ENCODE peak calls at places on chromosomes 12 and 14, in four cellular contexts. One of them, this sample, is unnamed.

GRCh38 chr14:62118871-62119270 is 356.7 kb downstream of the SNAPC1 start:
- DNase-seq in neural progenitor cell: no peak
- DNase-seq in NCI-H1105: no peak
- DNase-seq in A549: no peak
- DNase-seq in this sample: no peak

GRCh38 chr14:37565550-37565949 is 29.5 kb downstream of the FOXA1 start:
- DNase-seq in neural progenitor cell: peak
- DNase-seq in NCI-H1105: no peak
- DNase-seq in A549: no peak
- DNase-seq in this sample: no peak

GRCh38 chr12:116797885-116798284 is 59.8 kb downstream of the RNFT2 start:
- DNase-seq in neural progenitor cell: no peak
- DNase-seq in NCI-H1105: no peak
- DNase-seq in A549: no peak
- DNase-seq in this sample: no peak

GRCh38 chr12:49578471-49579112 is 10.7 kb upstream of the MCRS1 start:
- DNase-seq in neural progenitor cell: peak
- DNase-seq in NCI-H1105: no peak
- DNase-seq in A549: no peak
- DNase-seq in this sample: no peak

GRCh38 chr14:36579573-36580140 is 2.8 kb downstream of the NKX2-8 start:
- DNase-seq in neural progenitor cell: peak
- DNase-seq in NCI-H1105: no peak
- DNase-seq in A549: no peak
- DNase-seq in this sample: no peak

GRCh38 chr14:99509871-99510555 is 28.8 kb downstream of the CCNK start:
- DNase-seq in neural progenitor cell: no peak
- DNase-seq in NCI-H1105: no peak
- DNase-seq in A549: no peak
- DNase-seq in this sample: no peak

GRCh38 chr12:18224745-18225144 is 36.6 kb upstream of the PIK3C2G start:
- DNase-seq in neural progenitor cell: peak
- DNase-seq in NCI-H1105: peak
- DNase-seq in A549: peak
- DNase-seq in this sample: no peak

GRCh38 chr12:11664101-11664500 is 14.6 kb downstream of the ETV6 start:
- DNase-seq in neural progenitor cell: no peak
- DNase-seq in NCI-H1105: no peak
- DNase-seq in A549: no peak
- DNase-seq in this sample: no peak

GRCh38 chr12:71183846-71184245 is 26.0 kb upstream of the TSPAN8 start:
- DNase-seq in neural progenitor cell: no peak
- DNase-seq in NCI-H1105: no peak
- DNase-seq in A549: no peak
- DNase-seq in this sample: no peak

GRCh38 chr12:50659690-50660424 is 104.0 kb upstream of the ATF1 start:
- DNase-seq in neural progenitor cell: no peak
- DNase-seq in NCI-H1105: no peak
- DNase-seq in A549: no peak
- DNase-seq in this sample: no peak

GRCh38 chr12:119115296-119115905 is 63.3 kb upstream of the HSPB8 start:
- DNase-seq in neural progenitor cell: peak
- DNase-seq in NCI-H1105: peak
- DNase-seq in A549: peak
- DNase-seq in this sample: no peak

GRCh38 chr12:11814362-11814761 is 164.9 kb downstream of the ETV6 start:
- DNase-seq in neural progenitor cell: no peak
- DNase-seq in NCI-H1105: no peak
- DNase-seq in A549: no peak
- DNase-seq in this sample: peak

GRCh38 chr12:30046376-30046775 is 262.6 kb upstream of the TMTC1 start:
- DNase-seq in neural progenitor cell: no peak
- DNase-seq in NCI-H1105: no peak
- DNase-seq in A549: no peak
- DNase-seq in this sample: no peak

GRCh38 chr12:121819212-121819949 is 15.6 kb downstream of the SETD1B start:
- DNase-seq in neural progenitor cell: no peak
- DNase-seq in NCI-H1105: no peak
- DNase-seq in A549: no peak
- DNase-seq in this sample: no peak

GRCh38 chr12:121709478-121709890 is 3.1 kb upstream of the TMEM120B start:
- DNase-seq in neural progenitor cell: no peak
- DNase-seq in NCI-H1105: no peak
- DNase-seq in A549: no peak
- DNase-seq in this sample: peak

GRCh38 chr12:65415826-65416225 is 137.3 kb downstream of the MSRB3 start:
- DNase-seq in neural progenitor cell: no peak
- DNase-seq in NCI-H1105: no peak
- DNase-seq in A549: no peak
- DNase-seq in this sample: no peak

GRCh38 chr14:103654619-103655018 is 25.6 kb downstream of the KLC1 start:
- DNase-seq in neural progenitor cell: no peak
- DNase-seq in NCI-H1105: no peak
- DNase-seq in A549: no peak
- DNase-seq in this sample: no peak

GRCh38 chr12:52992699-52993557 is 13.3 kb upstream of the EIF4B start:
- DNase-seq in neural progenitor cell: no peak
- DNase-seq in NCI-H1105: no peak
- DNase-seq in A549: peak
- DNase-seq in this sample: no peak

GRCh38 chr12:27076930-27077329 is 5.4 kb downstream of the C12orf71 start:
- DNase-seq in neural progenitor cell: no peak
- DNase-seq in NCI-H1105: no peak
- DNase-seq in A549: no peak
- DNase-seq in this sample: no peak

GRCh38 chr12:104549820-104550480 is 93.2 kb downstream of the CHST11 start:
- DNase-seq in neural progenitor cell: no peak
- DNase-seq in NCI-H1105: no peak
- DNase-seq in A549: peak
- DNase-seq in this sample: peak

GRCh38 chr12:24759155-24759554 is 189.7 kb downstream of the BCAT1 start:
- DNase-seq in neural progenitor cell: no peak
- DNase-seq in NCI-H1105: no peak
- DNase-seq in A549: no peak
- DNase-seq in this sample: no peak

GRCh38 chr12:6927379-6927991 is at the start of gene ATN1:
- DNase-seq in neural progenitor cell: peak
- DNase-seq in NCI-H1105: peak
- DNase-seq in A549: peak
- DNase-seq in this sample: no peak

GRCh38 chr12:25386823-25387134 is 136.1 kb upstream of the KRAS start:
- DNase-seq in neural progenitor cell: no peak
- DNase-seq in NCI-H1105: no peak
- DNase-seq in A549: peak
- DNase-seq in this sample: no peak

GRCh38 chr14:101812071-101812470 is 50.6 kb downstream of the PPP2R5C start:
- DNase-seq in neural progenitor cell: no peak
- DNase-seq in NCI-H1105: no peak
- DNase-seq in A549: no peak
- DNase-seq in this sample: no peak

GRCh38 chr14:101241807-101242278 is 319.5 kb upstream of the DIO3 start:
- DNase-seq in neural progenitor cell: no peak
- DNase-seq in NCI-H1105: no peak
- DNase-seq in A549: no peak
- DNase-seq in this sample: no peak

GRCh38 chr12:98814254-98814653 is 169.2 kb downstream of the APAF1 start:
- DNase-seq in neural progenitor cell: no peak
- DNase-seq in NCI-H1105: no peak
- DNase-seq in A549: no peak
- DNase-seq in this sample: no peak

GRCh38 chr12:94525951-94526350 is 66.3 kb upstream of the CEP83 start:
- DNase-seq in neural progenitor cell: no peak
- DNase-seq in NCI-H1105: no peak
- DNase-seq in A549: no peak
- DNase-seq in this sample: no peak

GRCh38 chr12:89707623-89707991 is 1.0 kb downstream of the ATP2B1 start:
- DNase-seq in neural progenitor cell: peak
- DNase-seq in NCI-H1105: no peak
- DNase-seq in A549: no peak
- DNase-seq in this sample: no peak

GRCh38 chr14:74846968-74847549 is 28.9 kb downstream of the PROX2 start:
- DNase-seq in neural progenitor cell: no peak
- DNase-seq in NCI-H1105: no peak
- DNase-seq in A549: no peak
- DNase-seq in this sample: peak

GRCh38 chr14:34223302-34224150 is 238.5 kb downstream of the SPTSSA start:
- DNase-seq in neural progenitor cell: peak
- DNase-seq in NCI-H1105: no peak
- DNase-seq in A549: no peak
- DNase-seq in this sample: no peak

GRCh38 chr12:19003110-19003509 is 126.4 kb upstream of the PLEKHA5 start:
- DNase-seq in neural progenitor cell: no peak
- DNase-seq in NCI-H1105: no peak
- DNase-seq in A549: no peak
- DNase-seq in this sample: no peak

GRCh38 chr12:86331012-86331411 is 74.8 kb upstream of the MGAT4C start:
- DNase-seq in neural progenitor cell: no peak
- DNase-seq in NCI-H1105: peak
- DNase-seq in A549: no peak
- DNase-seq in this sample: no peak

This sample was measured in HS-5.